ENCODE peak calls at places on chromosomes 11 and 22, in ten cellular contexts. T is activated effector memory CD4-positive, alpha-beta T cell treated with anti-CD3 and anti-CD28 coated beads, Interleukin-2, amount 50 U/mL, for 16 hours; I is SK-N-SH; O is T-helper 2 cell; Q is stimulated activated CD8-positive, alpha-beta memory T cell treated with anti-CD3 and anti-CD28 coated beads, Interleukin-15, amount 100 ng/mL, for 4 hours; B is mucosa of gallbladder; S is aorta; L is activated naive CD8-positive, alpha-beta T cell treated with anti-CD3 and anti-CD28 coated beads, Interleukin-2, amount 50 U/mL, for 24 hours; M is mucosa of descending colon; N is epithelial cell of prostate. C is an unnamed sample.

GRCh38 chr11:11620966-11621880 is 582 bp downstream of the GALNT18 start:
- DNase-seq in N (no peak), I (peak; percentile 59), O (no peak), M (peak; percentile 46), B (peak; percentile 29), T (no peak), Q (no peak), L (peak; percentile 34), S (peak; percentile 84), C (no peak)

GRCh38 chr11:67400942-67401494 is 640 bp downstream of the PPP1CA start:
- DNase-seq in T (no peak), O (no peak), I (no peak), N (no peak), M (no peak), B (no peak), L (peak; percentile 40), S (no peak), Q (no peak), C (no peak)

GRCh38 chr11:9461760-9462134 is 935 bp downstream of the ZNF143 start:
- DNase-seq in B (no peak), I (peak; percentile 11), Q (no peak), L (no peak), N (no peak), T (no peak), M (no peak), O (no peak), S (no peak), C (no peak)

GRCh38 chr11:117604349-117604995 is 192.5 kb downstream of the DSCAML1 start:
- DNase-seq in L (no peak), T (peak; percentile 28), B (no peak), Q (no peak), N (no peak), I (no peak), S (no peak), O (no peak), M (no peak), C (peak; percentile 96)

GRCh38 chr22:36732609-36733008 is 29.1 kb upstream of the CACNG2 start:
- DNase-seq in O (no peak), S (no peak), M (no peak), B (no peak), L (no peak), N (no peak), Q (no peak), I (no peak), T (no peak), C (no peak)

GRCh38 chr11:121534131-121535093 is 81.6 kb upstream of the SORL1-AS1 start:
- DNase-seq in M (no peak), L (no peak), Q (no peak), N (no peak), O (no peak), B (no peak), I (no peak), S (no peak), T (no peak), C (peak; percentile 89)

GRCh38 chr11:132300283-132300682 is 929.9 kb downstream of the NTM start:
- DNase-seq in Q (no peak), N (no peak), O (no peak), B (no peak), I (peak; percentile 42), T (no peak), M (no peak), L (no peak), S (no peak), C (no peak)

GRCh38 chr11:10351435-10351767 is 46.5 kb downstream of the ADM start:
- DNase-seq in O (no peak), Q (no peak), I (no peak), N (no peak), B (no peak), L (no peak), S (no peak), T (no peak), M (peak; percentile 29), C (no peak)

GRCh38 chr22:50576070-50576469 is 2.2 kb downstream of the CPT1B start:
- DNase-seq in Q (no peak), L (no peak), M (no peak), O (no peak), I (peak; percentile 64), S (peak; percentile 37), T (no peak), B (no peak), N (no peak), C (peak; percentile 44)

GRCh38 chr11:16211407-16211806 is 144.9 kb downstream of the SOX6 start:
- DNase-seq in Q (no peak), B (no peak), O (no peak), L (no peak), T (no peak), S (no peak), N (no peak), M (no peak), I (no peak), C (no peak)

GRCh38 chr11:99505319-99505718 is 484.6 kb downstream of the CNTN5 start:
- DNase-seq in O (no peak), B (no peak), T (no peak), Q (no peak), M (no peak), N (no peak), S (no peak), L (no peak), I (no peak), C (no peak)

GRCh38 chr22:24590596-24591173 is 2.2 kb downstream of the LRRC75B start:
- DNase-seq in Q (no peak), O (no peak), N (no peak), B (no peak), M (no peak), T (no peak), I (no peak), S (peak; percentile 55), L (no peak), C (no peak)

GRCh38 chr11:45518096-45518852 is 147.1 kb downstream of the CHST1 start:
- DNase-seq in T (peak; percentile 22), B (no peak), L (no peak), M (no peak), S (no peak), Q (no peak), N (no peak), O (no peak), I (no peak), C (no peak)

GRCh38 chr22:19222242-19223005 is 43.9 kb upstream of the SLC25A1 start:
- DNase-seq in B (no peak), Q (no peak), M (no peak), O (no peak), I (no peak), L (no peak), T (no peak), N (no peak), S (no peak), C (no peak)

GRCh38 chr11:7673724-7674434 is 579 bp upstream of the CYB5R2 start:
- DNase-seq in M (peak; percentile 83), I (peak; percentile 49), B (peak; percentile 28), O (no peak), L (peak; percentile 26), N (no peak), Q (no peak), S (peak; percentile 84), T (peak; percentile 61), C (no peak)

GRCh38 chr11:117097567-117098268 is 510 bp downstream of the SIK3 start:
- DNase-seq in Q (no peak), T (peak; percentile 77), L (peak; percentile 46), O (peak; percentile 8), B (peak; percentile 25), N (no peak), I (peak; percentile 82), M (peak; percentile 74), S (peak; percentile 86), C (no peak)

GRCh38 chr11:114081641-114082414 is 22.3 kb downstream of the ZBTB16 start:
- DNase-seq in Q (no peak), M (no peak), N (no peak), B (no peak), T (no peak), S (no peak), L (no peak), I (no peak), O (no peak), C (no peak)

GRCh38 chr22:27393371-27393770 is 408.2 kb downstream of the MN1 start:
- DNase-seq in I (no peak), Q (no peak), S (no peak), M (no peak), L (no peak), N (no peak), T (no peak), B (no peak), O (no peak), C (no peak)

GRCh38 chr11:76759517-76759916 is 23.6 kb upstream of the TSKU start:
- DNase-seq in L (no peak), S (no peak), T (no peak), I (no peak), N (no peak), M (no peak), Q (no peak), B (no peak), O (no peak), C (no peak)

GRCh38 chr11:74321487-74322188 is 10.2 kb upstream of the P4HA3 start:
- DNase-seq in S (no peak), T (peak; percentile 64), L (peak; percentile 22), M (no peak), Q (no peak), O (no peak), B (no peak), N (no peak), I (peak; percentile 41), C (no peak)

GRCh38 chr22:40535189-40535512 is 101.4 kb downstream of the MRTFA start:
- DNase-seq in M (no peak), L (no peak), O (no peak), B (no peak), Q (no peak), T (no peak), N (no peak), S (peak; percentile 23), I (no peak), C (no peak)

GRCh38 chr11:64881476-64881875 is 3.1 kb upstream of the EHD1 start:
- DNase-seq in O (no peak), Q (no peak), T (no peak), B (no peak), N (peak; percentile 45), L (no peak), S (no peak), I (no peak), M (no peak), C (no peak)

GRCh38 chr11:112223754-112224532 is 2.3 kb upstream of the PTS start:
- DNase-seq in L (no peak), T (no peak), B (no peak), O (no peak), Q (no peak), S (no peak), M (no peak), N (no peak), I (peak; percentile 58), C (no peak)

GRCh38 chr11:102256251-102256650 is 61.0 kb upstream of the BIRC3 start:
- DNase-seq in S (no peak), N (peak; percentile 95), Q (no peak), I (no peak), O (no peak), M (no peak), T (no peak), L (no peak), B (no peak), C (no peak)

GRCh38 chr11:2574043-2574552 is 125.7 kb downstream of the KCNQ1OT1 start:
- DNase-seq in O (no peak), S (peak; percentile 64), I (no peak), Q (no peak), N (no peak), M (peak; percentile 22), L (no peak), B (no peak), T (peak; percentile 51), C (no peak)

GRCh38 chr11:69218271-69218682 is 62.5 kb downstream of the SMIM38 start:
- DNase-seq in S (no peak), O (no peak), I (no peak), N (no peak), T (peak; percentile 51), B (no peak), L (no peak), M (no peak), Q (no peak), C (no peak)

GRCh38 chr11:64743591-64744543 is at the start of gene RASGRP2:
- DNase-seq in M (peak; percentile 86), S (peak; percentile 96), I (peak; percentile 84), T (peak; percentile 93), Q (peak; percentile 66), L (peak; percentile 90), O (peak; percentile 64), N (no peak), B (peak; percentile 73), C (no peak)